ENCODE peak calls at places on chromosome 21, in four cellular contexts. O is foreskin fibroblast, Q is astrocyte, B is lower leg skin. C is an unnamed sample.

GRCh38 chr21:17732306-17732705 is 86.8 kb downstream of the C21orf91 start:
- DNase-seq in O (no peak), Q (peak), B (no peak), C (peak)

GRCh38 chr21:42724226-42724920 is 71.0 kb downstream of the PDE9A start:
- DNase-seq in O (peak), Q (peak), B (no peak), C (peak)

GRCh38 chr21:28152729-28153128 is 839.9 kb downstream of the LTN1 start:
- DNase-seq in O (no peak), Q (no peak), B (no peak), C (no peak)

GRCh38 chr21:44695176-44695575 is 1.8 kb upstream of the KRTAP10-12 start:
- DNase-seq in O (no peak), Q (no peak), B (no peak), C (no peak)

GRCh38 chr21:45630876-45631275 is 12.6 kb upstream of the PCBP3 start:
- DNase-seq in O (no peak), Q (no peak), B (no peak), C (no peak)

GRCh38 chr21:43191521-43191920 is 22.7 kb downstream of the CRYAA start:
- DNase-seq in O (no peak), Q (no peak), B (peak), C (no peak)

GRCh38 chr21:36202721-36203602 is 46.3 kb downstream of the DOP1B start:
- DNase-seq in O (no peak), Q (no peak), B (no peak), C (no peak)

GRCh38 chr21:45430521-45431501 is 25.8 kb downstream of the COL18A1 start:
- DNase-seq in O (peak), Q (peak), B (no peak), C (no peak)

GRCh38 chr21:45302082-45303061 is 14.7 kb upstream of the POFUT2 start:
- DNase-seq in O (no peak), Q (no peak), B (no peak), C (no peak)

GRCh38 chr21:45091540-45092322 is 17.4 kb downstream of the ADARB1 start:
- DNase-seq in O (no peak), Q (no peak), B (no peak), C (no peak)

DNA sequence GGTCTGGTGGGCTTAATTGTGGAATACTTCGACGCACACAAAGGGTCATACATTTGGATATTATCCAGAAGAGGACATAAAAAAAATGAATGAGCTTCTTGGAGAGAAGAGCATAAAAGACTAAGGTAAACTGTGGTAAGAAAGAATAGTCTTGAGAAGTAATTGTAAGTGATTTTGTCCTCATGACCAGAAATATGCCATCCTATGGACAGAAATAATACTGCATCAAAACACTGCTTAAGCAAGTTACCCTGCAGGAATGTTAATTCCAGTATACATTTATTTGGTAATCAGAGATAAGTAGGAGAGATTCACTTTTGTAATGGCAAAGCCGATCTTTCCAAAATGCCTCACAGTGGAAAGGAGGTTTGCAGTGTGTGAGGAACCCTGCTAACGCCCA is 111.9 kb downstream of the NRIP1 start:
- DNase-seq in O (no peak), Q (no peak), B (no peak), C (no peak)
- TF ChIP-seq CTCF in O (no peak), Q (peak), B (no peak), C (no peak)

GRCh38 chr21:34076835-34077234 is 3.5 kb downstream of the MRPS6 start:
- DNase-seq in O (no peak), Q (no peak), B (no peak), C (no peak)
- H3K4me3 ChIP-seq in O (no peak), Q (no peak), B (no peak), C (no peak)

DNA sequence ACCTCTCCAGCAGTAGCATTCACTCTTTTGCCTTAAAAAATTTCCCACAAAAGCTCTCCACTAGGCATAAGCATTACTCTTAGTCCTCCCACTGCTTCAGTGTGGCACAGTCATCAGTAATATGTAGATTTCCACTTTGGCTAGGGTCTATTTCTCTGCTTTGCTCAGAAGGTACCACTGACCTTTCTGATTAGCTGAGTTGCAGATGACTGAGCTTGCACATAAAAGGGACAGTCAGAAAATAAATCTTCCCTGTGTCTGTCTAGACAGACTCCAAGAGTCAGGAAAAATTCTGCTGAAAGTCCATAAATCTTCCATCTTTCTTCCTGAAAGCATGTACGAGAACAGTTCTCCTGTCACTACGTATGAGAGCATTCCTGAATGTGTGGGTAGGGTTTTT is 56.6 kb upstream of the APP start:
- DNase-seq in O (no peak), Q (no peak), B (no peak), C (no peak)
- TF ChIP-seq CTCF in O (no peak), Q (no peak), B (no peak), C (no peak)

GRCh38 chr21:34530264-34530663 is 18.3 kb upstream of the KCNE1 start:
- DNase-seq in O (peak), Q (peak), B (no peak), C (peak)

GRCh38 chr21:34528131-34528561 is 16.1 kb upstream of the KCNE1 start:
- DNase-seq in O (no peak), Q (peak), B (no peak), C (peak)

GRCh38 chr21:34524671-34525601 is 12.9 kb upstream of the KCNE1 start:
- DNase-seq in O (no peak), Q (peak), B (no peak), C (peak)

GRCh38 chr21:34526236-34526617 is 14.2 kb upstream of the KCNE1 start:
- DNase-seq in O (no peak), Q (no peak), B (no peak), C (no peak)

GRCh38 chr21:34526618-34527290 is 14.7 kb upstream of the KCNE1 start:
- DNase-seq in O (peak), Q (peak), B (peak), C (peak)
- H3K4me3 ChIP-seq in O (peak), Q (peak), B (peak), C (peak)